ENCODE peak calls at places on chromosome 17, in five cellular contexts. X is skeletal muscle cell, H is hepatic stellate cell, E is Karpas-422, K is left cardiac atrium. T is an unnamed sample.

GRCh38 chr17:15981646-15982580 is 17.6 kb downstream of the ZSWIM7 start:
- DNase-seq in H (no peak), X (peak; percentile 46), E (no peak), K (no peak), T (peak; percentile 74)

GRCh38 chr17:64006361-64007088 is 8.4 kb downstream of the PRR29 start:
- DNase-seq in X (no peak), E (no peak), K (peak; percentile 82), H (peak; percentile 88), T (no peak)

GRCh38 chr17:66614469-66614868 is 220.4 kb upstream of the CACNG5 start:
- DNase-seq in H (no peak), E (no peak), K (no peak), X (no peak), T (no peak)

GRCh38 chr17:35373532-35373983 is at the start of gene SLFN11:
- DNase-seq in X (peak; percentile 86), E (no peak), K (peak; percentile 91), H (peak; percentile 89), T (peak; percentile 94)

GRCh38 chr17:81831957-81832607 is 1.0 kb downstream of the MCRIP1 start:
- DNase-seq in H (peak; percentile 68), X (no peak), K (no peak), E (peak; percentile 83), T (peak; percentile 64)

GRCh38 chr17:79977711-79978544 is 57.7 kb downstream of the TBC1D16 start:
- DNase-seq in H (no peak), X (no peak), E (no peak), K (no peak), T (no peak)

GRCh38 chr17:15119928-15120327 is 145.2 kb downstream of the PMP22 start:
- DNase-seq in X (peak; percentile 19), E (no peak), H (no peak), K (no peak), T (peak; percentile 48)

GRCh38 chr17:19494961-19495806 is 38.5 kb upstream of the SLC47A1 start:
- DNase-seq in K (no peak), X (no peak), H (no peak), E (no peak), T (no peak)

GRCh38 chr17:43146649-43147048 is 21.5 kb upstream of the BRCA1 start:
- DNase-seq in X (no peak), H (no peak), K (no peak), E (no peak), T (no peak)

GRCh38 chr17:7133424-7133823 is 18.8 kb upstream of the ASGR2 start:
- DNase-seq in K (peak; percentile 47), E (peak; percentile 70), H (no peak), X (no peak), T (peak; percentile 25)

GRCh38 chr17:3603119-3603869 is 5.9 kb downstream of the TRPV1 start:
- DNase-seq in K (no peak), H (peak; percentile 68), X (peak; percentile 39), E (no peak), T (peak; percentile 84)

GRCh38 chr17:26731005-26731921 is 562.7 kb upstream of the WSB1 start:
- DNase-seq in H (no peak), X (no peak), E (no peak), K (peak; percentile 14), T (no peak)

GRCh38 chr17:81419333-81419885 is 24.2 kb downstream of the BAHCC1 start:
- DNase-seq in K (peak; percentile 95), E (no peak), H (peak; percentile 95), X (peak; percentile 94), T (peak; percentile 97)

GRCh38 chr17:17056167-17056562 is 13.9 kb downstream of the MPRIP start:
- DNase-seq in K (no peak), H (peak; percentile 72), X (no peak), E (no peak), T (peak; percentile 78)

GRCh38 chr17:65850486-65850885 is 289.0 kb upstream of the AXIN2 start:
- DNase-seq in H (no peak), X (peak; percentile 43), E (peak; percentile 67), K (no peak), T (peak; percentile 53)

GRCh38 chr17:64635647-64636305 is 26.3 kb downstream of the SMURF2 start:
- DNase-seq in E (no peak), K (no peak), H (no peak), X (peak; percentile 61), T (peak; percentile 94)

GRCh38 chr17:81025065-81025751 is 9.7 kb upstream of the BAIAP2 start:
- DNase-seq in X (no peak), K (no peak), H (no peak), E (no peak), T (no peak)

GRCh38 chr17:79562806-79563141 is 48.1 kb downstream of the RBFOX3 start:
- DNase-seq in X (no peak), H (no peak), K (no peak), E (no peak), T (no peak)

GRCh38 chr17:2033128-2033527 is 3.2 kb downstream of the DPH1 start:
- DNase-seq in E (no peak), H (no peak), K (no peak), X (no peak), T (peak; percentile 81)

GRCh38 chr17:76793775-76794174 is 55.9 kb downstream of the MFSD11 start:
- DNase-seq in X (no peak), K (no peak), H (peak; percentile 31), E (peak; percentile 82), T (peak; percentile 55)

GRCh38 chr17:68176770-68177169 is 71.1 kb upstream of the AMZ2 start:
- DNase-seq in E (no peak), H (no peak), X (no peak), K (no peak), T (no peak)

GRCh38 chr17:81868674-81869220 is 2.4 kb downstream of the ARHGDIA start:
- DNase-seq in E (peak; percentile 71), H (peak; percentile 83), K (peak; percentile 70), X (peak; percentile 75), T (peak; percentile 96)

GRCh38 chr17:57406131-57406980 is 150.0 kb downstream of the MSI2 start:
- DNase-seq in H (no peak), K (no peak), X (no peak), E (no peak), T (peak; percentile 88)

GRCh38 chr17:40945414-40945813 is 8.0 kb upstream of the KRT23 start:
- DNase-seq in H (no peak), X (no peak), K (no peak), E (no peak), T (no peak)

GRCh38 chr17:49401971-49402491 is 12.7 kb downstream of the PHB1 start:
- DNase-seq in K (no peak), H (no peak), E (no peak), X (no peak), T (no peak)

GRCh38 chr17:7440823-7441174 is 1.5 kb downstream of the FGF11 start:
- DNase-seq in H (peak; percentile 34), K (peak; percentile 70), E (no peak), X (no peak), T (peak; percentile 23)